ENCODE peak calls at places on chromosome 6, in five cellular contexts. One of them, this sample, is unnamed.

GRCh38 chr6:40672118-40672517 is 85.0 kb upstream of the LRFN2 start:
- DNase-seq in tibial nerve: no peak
- DNase-seq in adipocyte: no peak
- DNase-seq in GM23248: peak; percentile 5
- DNase-seq in mammary epithelial cell: no peak
- DNase-seq in this sample: no peak

GRCh38 chr6:34074064-34074739 is 71.7 kb downstream of the GRM4 start:
- DNase-seq in tibial nerve: no peak
- DNase-seq in adipocyte: no peak
- DNase-seq in GM23248: no peak
- DNase-seq in mammary epithelial cell: no peak
- DNase-seq in this sample: no peak

GRCh38 chr6:133591330-133591729 is 297.6 kb upstream of the TCF21 start:
- DNase-seq in tibial nerve: no peak
- DNase-seq in adipocyte: no peak
- DNase-seq in GM23248: peak; percentile 55
- DNase-seq in mammary epithelial cell: no peak
- DNase-seq in this sample: no peak

GRCh38 chr6:39816744-39817143 is 24.6 kb downstream of the DAAM2 start:
- DNase-seq in tibial nerve: no peak
- DNase-seq in adipocyte: no peak
- DNase-seq in GM23248: no peak
- DNase-seq in mammary epithelial cell: no peak
- DNase-seq in this sample: no peak

GRCh38 chr6:150680510-150680909 is 80.8 kb downstream of the PLEKHG1 start:
- DNase-seq in tibial nerve: no peak
- DNase-seq in adipocyte: no peak
- DNase-seq in GM23248: no peak
- DNase-seq in mammary epithelial cell: no peak
- DNase-seq in this sample: no peak

GRCh38 chr6:99195986-99196655 is 153.4 kb downstream of the FAXC start:
- DNase-seq in tibial nerve: no peak
- DNase-seq in adipocyte: no peak
- DNase-seq in GM23248: no peak
- DNase-seq in mammary epithelial cell: no peak
- DNase-seq in this sample: no peak

GRCh38 chr6:102885165-102885564 is 1491.7 kb downstream of the GRIK2 start:
- DNase-seq in tibial nerve: no peak
- DNase-seq in adipocyte: no peak
- DNase-seq in GM23248: no peak
- DNase-seq in mammary epithelial cell: no peak
- DNase-seq in this sample: no peak

GRCh38 chr6:6686748-6687601 is 98.5 kb downstream of the LY86 start:
- DNase-seq in tibial nerve: peak; percentile 68
- DNase-seq in adipocyte: peak; percentile 39
- DNase-seq in GM23248: peak; percentile 42
- DNase-seq in mammary epithelial cell: peak; percentile 93
- DNase-seq in this sample: peak; percentile 85

GRCh38 chr6:13485923-13486557 is 1.4 kb downstream of the GFOD1 start:
- DNase-seq in tibial nerve: no peak
- DNase-seq in adipocyte: peak; percentile 51
- DNase-seq in GM23248: peak; percentile 64
- DNase-seq in mammary epithelial cell: peak; percentile 61
- DNase-seq in this sample: peak; percentile 45

GRCh38 chr6:140276719-140277118 is 902.3 kb upstream of the CITED2 start:
- DNase-seq in tibial nerve: no peak
- DNase-seq in adipocyte: no peak
- DNase-seq in GM23248: peak; percentile 5
- DNase-seq in mammary epithelial cell: no peak
- DNase-seq in this sample: no peak

GRCh38 chr6:3037578-3038365 is 30.5 kb upstream of the RIPK1 start:
- DNase-seq in tibial nerve: no peak
- DNase-seq in adipocyte: no peak
- DNase-seq in GM23248: no peak
- DNase-seq in mammary epithelial cell: no peak
- DNase-seq in this sample: no peak

GRCh38 chr6:85662251-85662650 is 19.6 kb upstream of the SYNCRIP start:
- DNase-seq in tibial nerve: no peak
- DNase-seq in adipocyte: no peak
- DNase-seq in GM23248: peak; percentile 53
- DNase-seq in mammary epithelial cell: no peak
- DNase-seq in this sample: no peak

GRCh38 chr6:22248513-22249308 is 48.1 kb downstream of the PRL start:
- DNase-seq in tibial nerve: no peak
- DNase-seq in adipocyte: peak; percentile 57
- DNase-seq in GM23248: peak; percentile 38
- DNase-seq in mammary epithelial cell: no peak
- DNase-seq in this sample: no peak

GRCh38 chr6:145214570-145214969 is 520.8 kb downstream of the EPM2A start:
- DNase-seq in tibial nerve: no peak
- DNase-seq in adipocyte: peak; percentile 78
- DNase-seq in GM23248: peak; percentile 52
- DNase-seq in mammary epithelial cell: peak; percentile 10
- DNase-seq in this sample: no peak

GRCh38 chr6:18328549-18328922 is 58.6 kb upstream of the RNF144B start:
- DNase-seq in tibial nerve: no peak
- DNase-seq in adipocyte: no peak
- DNase-seq in GM23248: no peak
- DNase-seq in mammary epithelial cell: peak; percentile 93
- DNase-seq in this sample: no peak

GRCh38 chr6:118680452-118681095 is 29.2 kb upstream of the CEP85L start:
- DNase-seq in tibial nerve: no peak
- DNase-seq in adipocyte: no peak
- DNase-seq in GM23248: no peak
- DNase-seq in mammary epithelial cell: no peak
- DNase-seq in this sample: no peak

GRCh38 chr6:88377976-88378580 is 211.9 kb upstream of the CNR1 start:
- DNase-seq in tibial nerve: no peak
- DNase-seq in adipocyte: no peak
- DNase-seq in GM23248: no peak
- DNase-seq in mammary epithelial cell: no peak
- DNase-seq in this sample: no peak

GRCh38 chr6:158938811-158939254 is 61.2 kb downstream of the RSPH3 start:
- DNase-seq in tibial nerve: no peak
- DNase-seq in adipocyte: peak; percentile 43
- DNase-seq in GM23248: peak; percentile 73
- DNase-seq in mammary epithelial cell: no peak
- DNase-seq in this sample: peak; percentile 32

GRCh38 chr6:108797951-108798671 is 50.1 kb upstream of the ARMC2 start:
- DNase-seq in tibial nerve: no peak
- DNase-seq in adipocyte: no peak
- DNase-seq in GM23248: no peak
- DNase-seq in mammary epithelial cell: no peak
- DNase-seq in this sample: no peak

GRCh38 chr6:85672050-85672449 is 29.4 kb upstream of the SYNCRIP start:
- DNase-seq in tibial nerve: no peak
- DNase-seq in adipocyte: no peak
- DNase-seq in GM23248: no peak
- DNase-seq in mammary epithelial cell: no peak
- DNase-seq in this sample: no peak

GRCh38 chr6:134596191-134596590 is 278.3 kb upstream of the SGK1 start:
- DNase-seq in tibial nerve: no peak
- DNase-seq in adipocyte: no peak
- DNase-seq in GM23248: no peak
- DNase-seq in mammary epithelial cell: no peak
- DNase-seq in this sample: no peak

GRCh38 chr6:157563611-157564284 is 182.8 kb downstream of the ZDHHC14 start:
- DNase-seq in tibial nerve: no peak
- DNase-seq in adipocyte: peak; percentile 50
- DNase-seq in GM23248: no peak
- DNase-seq in mammary epithelial cell: no peak
- DNase-seq in this sample: no peak

GRCh38 chr6:90643366-90643765 is 56.5 kb upstream of the MAP3K7 start:
- DNase-seq in tibial nerve: no peak
- DNase-seq in adipocyte: no peak
- DNase-seq in GM23248: no peak
- DNase-seq in mammary epithelial cell: no peak
- DNase-seq in this sample: no peak

GRCh38 chr6:40347571-40348011 is 239.6 kb downstream of the LRFN2 start:
- DNase-seq in tibial nerve: no peak
- DNase-seq in adipocyte: no peak
- DNase-seq in GM23248: no peak
- DNase-seq in mammary epithelial cell: no peak
- DNase-seq in this sample: no peak

GRCh38 chr6:56243518-56244070 is 3.8 kb downstream of the COL21A1 start:
- DNase-seq in tibial nerve: no peak
- DNase-seq in adipocyte: peak; percentile 35
- DNase-seq in GM23248: no peak
- DNase-seq in mammary epithelial cell: no peak
- DNase-seq in this sample: no peak

GRCh38 chr6:43303751-43304331 is 4.8 kb downstream of the CRIP3 start:
- DNase-seq in tibial nerve: no peak
- DNase-seq in adipocyte: no peak
- DNase-seq in GM23248: no peak
- DNase-seq in mammary epithelial cell: no peak
- DNase-seq in this sample: no peak

DNA sequence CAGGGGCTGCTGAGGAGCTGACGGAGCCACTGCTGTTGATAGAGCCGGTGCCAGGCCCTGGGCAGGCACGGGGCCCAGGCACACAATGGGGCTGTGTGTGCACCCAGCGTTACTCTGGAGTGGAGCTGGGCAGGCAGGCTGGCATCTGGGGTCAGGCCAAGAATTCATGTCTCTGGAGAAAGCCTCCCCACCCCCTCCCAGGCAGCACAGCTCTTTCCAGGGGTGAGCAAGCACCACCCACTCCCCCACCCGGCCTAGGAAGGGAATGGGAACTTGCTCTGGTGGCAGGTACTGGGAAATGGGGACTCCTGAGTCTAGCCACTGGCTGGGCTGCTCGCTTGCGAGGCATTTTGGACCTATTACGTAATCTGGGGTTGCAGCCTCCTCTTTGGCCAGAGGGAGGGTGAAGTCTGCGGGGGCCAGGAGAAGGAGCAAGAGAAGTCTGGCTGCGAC is 22.7 kb downstream of the TFEB start:
- DNase-seq in tibial nerve: peak; percentile 35
- DNase-seq in adipocyte: peak; percentile 45
- DNase-seq in GM23248: peak; percentile 47
- DNase-seq in mammary epithelial cell: no peak
- DNase-seq in this sample: peak; percentile 84
- H3K4me1 ChIP-seq in tibial nerve: no peaks in the 10 kb centered on the region
- H3K4me1 ChIP-seq in adipocyte: peaks cover 36% of the 10 kb centered on the region
- H3K4me1 ChIP-seq in GM23248: peaks cover 23% of the 10 kb centered on the region
- H3K4me1 ChIP-seq in mammary epithelial cell: peaks cover 51% of the 10 kb centered on the region
- H3K4me1 ChIP-seq in this sample: peaks cover 95% of the 10 kb centered on the region

GRCh38 chr6:15369838-15370237 is 124.0 kb downstream of the JARID2 start:
- DNase-seq in tibial nerve: no peak
- DNase-seq in adipocyte: peak; percentile 19
- DNase-seq in GM23248: peak; percentile 22
- DNase-seq in mammary epithelial cell: no peak
- DNase-seq in this sample: no peak

GRCh38 chr6:15366879-15367278 is 121.0 kb downstream of the JARID2 start:
- DNase-seq in tibial nerve: no peak
- DNase-seq in adipocyte: no peak
- DNase-seq in GM23248: no peak
- DNase-seq in mammary epithelial cell: no peak
- DNase-seq in this sample: no peak

GRCh38 chr6:15368873-15369272 is 123.0 kb downstream of the JARID2 start:
- DNase-seq in tibial nerve: no peak
- DNase-seq in adipocyte: no peak
- DNase-seq in GM23248: no peak
- DNase-seq in mammary epithelial cell: no peak
- DNase-seq in this sample: no peak

GRCh38 chr6:15366003-15366535 is 120.2 kb downstream of the JARID2 start:
- DNase-seq in tibial nerve: no peak
- DNase-seq in adipocyte: no peak
- DNase-seq in GM23248: no peak
- DNase-seq in mammary epithelial cell: peak; percentile 28
- DNase-seq in this sample: no peak

GRCh38 chr6:15368186-15368585 is 122.3 kb downstream of the JARID2 start:
- DNase-seq in tibial nerve: no peak
- DNase-seq in adipocyte: no peak
- DNase-seq in GM23248: peak; percentile 29
- DNase-seq in mammary epithelial cell: no peak
- DNase-seq in this sample: no peak
- H3K4me1 ChIP-seq in tibial nerve: no peaks in the 10 kb centered on the region
- H3K4me1 ChIP-seq in adipocyte: peaks cover 22% of the 10 kb centered on the region
- H3K4me1 ChIP-seq in GM23248: peaks cover 18% of the 10 kb centered on the region
- H3K4me1 ChIP-seq in mammary epithelial cell: peaks cover 28% of the 10 kb centered on the region
- H3K4me1 ChIP-seq in this sample: peaks cover 92% of the 10 kb centered on the region

GRCh38 chr6:100881707-100882040 is 545 bp upstream of the ASCC3 start:
- DNase-seq in tibial nerve: no peak
- DNase-seq in adipocyte: peak; percentile 39
- DNase-seq in GM23248: peak; percentile 40
- DNase-seq in mammary epithelial cell: no peak
- DNase-seq in this sample: no peak

GRCh38 chr6:100879317-100879716 is 1.8 kb downstream of the ASCC3 start:
- DNase-seq in tibial nerve: no peak
- DNase-seq in adipocyte: no peak
- DNase-seq in GM23248: no peak
- DNase-seq in mammary epithelial cell: no peak
- DNase-seq in this sample: no peak

GRCh38 chr6:100883347-100883746 is 2.2 kb upstream of the ASCC3 start:
- DNase-seq in tibial nerve: no peak
- DNase-seq in adipocyte: no peak
- DNase-seq in GM23248: no peak
- DNase-seq in mammary epithelial cell: no peak
- DNase-seq in this sample: no peak

GRCh38 chr6:100880149-100880900 is 804 bp downstream of the ASCC3 start:
- DNase-seq in tibial nerve: no peak
- DNase-seq in adipocyte: peak; percentile 80
- DNase-seq in GM23248: peak; percentile 72
- DNase-seq in mammary epithelial cell: no peak
- DNase-seq in this sample: no peak

DNA sequence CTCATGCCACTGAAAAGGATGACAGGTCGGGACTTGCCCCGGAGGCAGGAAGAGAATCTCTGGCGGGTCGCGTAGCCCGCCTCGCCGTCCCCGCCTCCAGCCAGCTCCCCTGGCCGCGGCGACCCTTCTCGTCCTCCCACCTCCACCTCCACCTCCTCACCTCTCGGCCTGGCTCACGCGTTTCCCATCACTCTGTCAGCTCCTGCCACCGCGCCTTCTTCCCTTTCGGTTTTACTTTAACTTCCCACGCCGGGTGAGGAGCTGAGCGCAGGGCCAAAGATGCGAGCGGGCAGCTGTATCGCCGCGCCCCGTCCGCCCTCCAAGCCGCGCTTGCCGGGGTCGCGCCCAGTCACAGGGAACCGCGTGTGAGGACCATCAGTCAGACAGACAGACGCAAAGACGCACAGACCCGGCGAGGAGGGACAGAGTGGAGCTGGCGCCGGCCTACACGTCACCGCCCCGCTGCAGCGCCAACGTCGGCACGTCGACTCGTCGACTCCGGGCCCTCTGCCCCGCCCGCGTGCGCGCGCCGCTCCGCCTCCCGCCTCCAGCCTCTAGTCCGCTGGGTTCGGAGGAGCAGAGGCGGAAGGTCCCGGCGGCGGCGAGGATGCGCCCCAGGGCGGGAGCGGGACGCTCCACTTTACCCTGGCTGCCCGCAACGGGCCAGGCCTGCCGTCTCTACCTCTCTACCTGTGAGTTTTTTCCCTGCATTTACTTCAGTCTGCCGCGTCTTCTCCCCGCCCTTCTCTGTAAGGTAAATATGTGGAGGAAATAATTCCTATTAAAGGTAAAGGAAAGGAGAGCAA is at the start of gene ASCC3:
- DNase-seq in tibial nerve: peak; percentile 73
- DNase-seq in adipocyte: peak; percentile 97
- DNase-seq in GM23248: peak; percentile 97
- DNase-seq in mammary epithelial cell: peak; percentile 93
- DNase-seq in this sample: peak; percentile 93
- H3K4me1 ChIP-seq in tibial nerve: no peaks in the 10 kb centered on the region
- H3K4me1 ChIP-seq in adipocyte: peaks cover 27% of the 10 kb centered on the region
- H3K4me1 ChIP-seq in GM23248: peaks cover 42% of the 10 kb centered on the region
- H3K4me1 ChIP-seq in mammary epithelial cell: peaks cover 17% of the 10 kb centered on the region
- H3K4me1 ChIP-seq in this sample: peaks cover 11% of the 10 kb centered on the region

GRCh38 chr6:110484321-110484720 is 7.9 kb upstream of the SLC22A16 start:
- DNase-seq in tibial nerve: no peak
- DNase-seq in adipocyte: no peak
- DNase-seq in GM23248: no peak
- DNase-seq in mammary epithelial cell: peak; percentile 77
- DNase-seq in this sample: no peak
- H3K4me1 ChIP-seq in tibial nerve: no peaks in the 10 kb centered on the region
- H3K4me1 ChIP-seq in adipocyte: peaks cover 5% of the 10 kb centered on the region
- H3K4me1 ChIP-seq in GM23248: no peaks in the 10 kb centered on the region
- H3K4me1 ChIP-seq in mammary epithelial cell: peaks cover 12% of the 10 kb centered on the region
- H3K4me1 ChIP-seq in this sample: no peaks in the 10 kb centered on the region

This sample was measured in psoas muscle.